ENCODE peak calls at places on chromosomes 4 and X, in eight cellular contexts. One of them, this sample, is unnamed.
A peak's percentile ranks its signal among the peaks of the same experiment; 100 is the strongest.

GRCh38 chr4:151540728-151541437 is 131.9 kb downstream of the FHIP1A start:
- DNase-seq in upper lobe of right lung: no peak
- DNase-seq in keratinocyte: peak; percentile 97
- DNase-seq in substantia nigra: no peak
- DNase-seq in suprapubic skin: no peak
- DNase-seq in GDM1: no peak
- DNase-seq in EL: peak; percentile 95
- DNase-seq in GM23338: no peak
- DNase-seq in this sample: peak; percentile 96

GRCh38 chr4:84952004-84952403 is 14.5 kb downstream of the WDFY3 start:
- DNase-seq in upper lobe of right lung: no peak
- DNase-seq in keratinocyte: peak; percentile 91
- DNase-seq in substantia nigra: no peak
- DNase-seq in suprapubic skin: no peak
- DNase-seq in GDM1: no peak
- DNase-seq in EL: peak; percentile 53
- DNase-seq in GM23338: no peak
- DNase-seq in this sample: peak; percentile 94

GRCh38 chr4:33924801-33925200 is 2319.5 kb downstream of the ARAP2 start:
- DNase-seq in upper lobe of right lung: no peak
- DNase-seq in keratinocyte: no peak
- DNase-seq in substantia nigra: no peak
- DNase-seq in suprapubic skin: no peak
- DNase-seq in GDM1: no peak
- DNase-seq in EL: peak; percentile 53
- DNase-seq in GM23338: no peak
- DNase-seq in this sample: peak; percentile 14

GRCh38 chrX:63250253-63250868 is 100.8 kb downstream of the SPIN4 start:
- DNase-seq in upper lobe of right lung: no peak
- DNase-seq in keratinocyte: peak; percentile 35
- DNase-seq in substantia nigra: no peak
- DNase-seq in suprapubic skin: no peak
- DNase-seq in GDM1: no peak
- DNase-seq in EL: peak; percentile 72
- DNase-seq in GM23338: peak; percentile 81
- DNase-seq in this sample: peak; percentile 80

GRCh38 chr4:188955066-188955465 is 815.8 kb downstream of the TRIML1 start:
- DNase-seq in upper lobe of right lung: no peak
- DNase-seq in keratinocyte: no peak
- DNase-seq in substantia nigra: no peak
- DNase-seq in suprapubic skin: no peak
- DNase-seq in GDM1: peak; percentile 30
- DNase-seq in EL: no peak
- DNase-seq in GM23338: no peak
- DNase-seq in this sample: peak; percentile 18

GRCh38 chrX:118585296-118585695 is 89.7 kb downstream of the DOCK11 start:
- DNase-seq in upper lobe of right lung: no peak
- DNase-seq in keratinocyte: no peak
- DNase-seq in substantia nigra: no peak
- DNase-seq in suprapubic skin: no peak
- DNase-seq in GDM1: no peak
- DNase-seq in EL: no peak
- DNase-seq in GM23338: no peak
- DNase-seq in this sample: no peak

GRCh38 chrX:153827016-153827415 is 3.3 kb downstream of the PDZD4 start:
- DNase-seq in upper lobe of right lung: no peak
- DNase-seq in keratinocyte: no peak
- DNase-seq in substantia nigra: no peak
- DNase-seq in suprapubic skin: no peak
- DNase-seq in GDM1: no peak
- DNase-seq in EL: no peak
- DNase-seq in GM23338: no peak
- DNase-seq in this sample: no peak

GRCh38 chrX:84735025-84735424 is 232.8 kb upstream of the HDX start:
- DNase-seq in upper lobe of right lung: no peak
- DNase-seq in keratinocyte: peak; percentile 61
- DNase-seq in substantia nigra: no peak
- DNase-seq in suprapubic skin: no peak
- DNase-seq in GDM1: no peak
- DNase-seq in EL: peak; percentile 0
- DNase-seq in GM23338: no peak
- DNase-seq in this sample: no peak

GRCh38 chr4:176492648-176493302 is 173.0 kb downstream of the SPCS3 start:
- DNase-seq in upper lobe of right lung: no peak
- DNase-seq in keratinocyte: no peak
- DNase-seq in substantia nigra: no peak
- DNase-seq in suprapubic skin: no peak
- DNase-seq in GDM1: no peak
- DNase-seq in EL: peak; percentile 6
- DNase-seq in GM23338: no peak
- DNase-seq in this sample: peak; percentile 54

GRCh38 chrX:113804293-113804692 is 779.6 kb upstream of the HTR2C start:
- DNase-seq in upper lobe of right lung: no peak
- DNase-seq in keratinocyte: no peak
- DNase-seq in substantia nigra: no peak
- DNase-seq in suprapubic skin: no peak
- DNase-seq in GDM1: no peak
- DNase-seq in EL: no peak
- DNase-seq in GM23338: peak; percentile 50
- DNase-seq in this sample: no peak